ENCODE peak calls at places on chromosomes 7 and 10, in seven cellular contexts. N, H, P, C, L, X and G are unnamed samples.

GRCh38 chr7:47586925-47587324 is 5.0 kb upstream of the TNS3 start:
- DNase-seq in N (no peak), H (no peak), P (no peak), C (no peak), L (no peak), X (peak), G (no peak)

GRCh38 chr7:32587431-32587948 is 92.2 kb downstream of the AVL9 start:
- DNase-seq in N (no peak), H (peak), P (no peak), C (no peak), L (peak), X (no peak), G (no peak)

GRCh38 chr7:32178731-32179366 is 108.6 kb upstream of the PDE1C start:
- DNase-seq in N (no peak), H (no peak), P (no peak), C (no peak), L (no peak), X (no peak), G (no peak)

GRCh38 chr10:92740762-92741161 is 51.0 kb downstream of the HHEX start:
- DNase-seq in N (no peak), H (peak), P (no peak), C (no peak), L (peak), X (peak), G (no peak)

GRCh38 chr10:74474022-74474713 is 323.1 kb downstream of the ADK start:
- DNase-seq in N (no peak), H (peak), P (no peak), C (no peak), L (no peak), X (no peak), G (no peak)

GRCh38 chr7:2785071-2785500 is 59.0 kb downstream of the GNA12 start:
- DNase-seq in N (no peak), H (peak), P (no peak), C (no peak), L (peak), X (no peak), G (no peak)

GRCh38 chr7:108263364-108263951 is 133.3 kb upstream of the LAMB4 start:
- DNase-seq in N (no peak), H (no peak), P (no peak), C (no peak), L (no peak), X (no peak), G (no peak)

GRCh38 chr7:34309116-34309515 is 348.9 kb upstream of the NPSR1 start:
- DNase-seq in N (no peak), H (no peak), P (no peak), C (no peak), L (no peak), X (no peak), G (no peak)

GRCh38 chr7:52500796-52501195 is 534.6 kb upstream of the POM121L12 start:
- DNase-seq in N (no peak), H (peak), P (no peak), C (no peak), L (no peak), X (no peak), G (no peak)

GRCh38 chr10:130378556-130379400 is 242.6 kb downstream of the GLRX3 start:
- DNase-seq in N (no peak), H (no peak), P (no peak), C (no peak), L (no peak), X (peak), G (no peak)